ENCODE peak calls at places on chromosomes 13 and 19, in four cellular contexts. One of them, this sample, is unnamed.

GRCh38 chr13:57311009-57311586 is 144.1 kb downstream of the PRR20E start:
- DNase-seq in GM04504: no peak
- DNase-seq in small intestine: no peak
- DNase-seq in stimulated activated CD8-positive, alpha-beta memory T cell treated with anti-CD3 and anti-CD28 coated beads, Interleukin-12 subunit alpha, Interleukin-12 subunit beta, amount 100 ng/mL, for 4 hours: no peak
- DNase-seq in this sample: no peak

GRCh38 chr13:84481958-84482357 is 599.7 kb upstream of the SLITRK1 start:
- DNase-seq in GM04504: no peak
- DNase-seq in small intestine: no peak
- DNase-seq in stimulated activated CD8-positive, alpha-beta memory T cell treated with anti-CD3 and anti-CD28 coated beads, Interleukin-12 subunit alpha, Interleukin-12 subunit beta, amount 100 ng/mL, for 4 hours: no peak
- DNase-seq in this sample: no peak

GRCh38 chr19:45097776-45098520 is 5.0 kb downstream of the PPP1R37 start:
- DNase-seq in GM04504: peak
- DNase-seq in stimulated activated CD8-positive, alpha-beta memory T cell treated with anti-CD3 and anti-CD28 coated beads, Interleukin-12 subunit alpha, Interleukin-12 subunit beta, amount 100 ng/mL, for 4 hours: no peak
- DNase-seq in small intestine: peak
- DNase-seq in this sample: peak

GRCh38 chr19:54533476-54533875 is 30.8 kb downstream of the LAIR2 start:
- DNase-seq in stimulated activated CD8-positive, alpha-beta memory T cell treated with anti-CD3 and anti-CD28 coated beads, Interleukin-12 subunit alpha, Interleukin-12 subunit beta, amount 100 ng/mL, for 4 hours: no peak
- DNase-seq in small intestine: no peak
- DNase-seq in GM04504: no peak
- DNase-seq in this sample: no peak

GRCh38 chr19:16889429-16889882 is 657 bp downstream of the F2RL3 start:
- DNase-seq in GM04504: no peak
- DNase-seq in small intestine: no peak
- DNase-seq in stimulated activated CD8-positive, alpha-beta memory T cell treated with anti-CD3 and anti-CD28 coated beads, Interleukin-12 subunit alpha, Interleukin-12 subunit beta, amount 100 ng/mL, for 4 hours: no peak
- DNase-seq in this sample: peak

GRCh38 chr19:49261602-49262001 is 63.4 kb downstream of the SLC6A16 start:
- DNase-seq in small intestine: no peak
- DNase-seq in GM04504: no peak
- DNase-seq in stimulated activated CD8-positive, alpha-beta memory T cell treated with anti-CD3 and anti-CD28 coated beads, Interleukin-12 subunit alpha, Interleukin-12 subunit beta, amount 100 ng/mL, for 4 hours: no peak
- DNase-seq in this sample: no peak

GRCh38 chr13:88303157-88303556 is 632.0 kb downstream of the SLITRK5 start:
- DNase-seq in small intestine: no peak
- DNase-seq in stimulated activated CD8-positive, alpha-beta memory T cell treated with anti-CD3 and anti-CD28 coated beads, Interleukin-12 subunit alpha, Interleukin-12 subunit beta, amount 100 ng/mL, for 4 hours: no peak
- DNase-seq in GM04504: no peak
- DNase-seq in this sample: no peak

GRCh38 chr19:16497837-16498236 is 1.6 kb downstream of the C19orf44 start:
- DNase-seq in small intestine: no peak
- DNase-seq in GM04504: no peak
- DNase-seq in stimulated activated CD8-positive, alpha-beta memory T cell treated with anti-CD3 and anti-CD28 coated beads, Interleukin-12 subunit alpha, Interleukin-12 subunit beta, amount 100 ng/mL, for 4 hours: no peak
- DNase-seq in this sample: no peak

GRCh38 chr13:29591310-29591709 is 4.2 kb downstream of the SLC7A1 start:
- DNase-seq in stimulated activated CD8-positive, alpha-beta memory T cell treated with anti-CD3 and anti-CD28 coated beads, Interleukin-12 subunit alpha, Interleukin-12 subunit beta, amount 100 ng/mL, for 4 hours: no peak
- DNase-seq in small intestine: no peak
- DNase-seq in GM04504: no peak
- DNase-seq in this sample: peak

GRCh38 chr19:11448923-11449554 is 13.6 kb downstream of the PRKCSH start:
- DNase-seq in small intestine: no peak
- DNase-seq in stimulated activated CD8-positive, alpha-beta memory T cell treated with anti-CD3 and anti-CD28 coated beads, Interleukin-12 subunit alpha, Interleukin-12 subunit beta, amount 100 ng/mL, for 4 hours: no peak
- DNase-seq in GM04504: no peak
- DNase-seq in this sample: no peak

GRCh38 chr19:38090561-38090960 is 133.5 kb downstream of the DPF1 start:
- DNase-seq in GM04504: no peak
- DNase-seq in small intestine: no peak
- DNase-seq in stimulated activated CD8-positive, alpha-beta memory T cell treated with anti-CD3 and anti-CD28 coated beads, Interleukin-12 subunit alpha, Interleukin-12 subunit beta, amount 100 ng/mL, for 4 hours: no peak
- DNase-seq in this sample: no peak

GRCh38 chr13:22945321-22946226 is 235.2 kb upstream of the SGCG start:
- DNase-seq in small intestine: no peak
- DNase-seq in stimulated activated CD8-positive, alpha-beta memory T cell treated with anti-CD3 and anti-CD28 coated beads, Interleukin-12 subunit alpha, Interleukin-12 subunit beta, amount 100 ng/mL, for 4 hours: no peak
- DNase-seq in GM04504: no peak
- DNase-seq in this sample: no peak

GRCh38 chr19:21321996-21322395 is 7.2 kb downstream of the ZNF708 start:
- DNase-seq in stimulated activated CD8-positive, alpha-beta memory T cell treated with anti-CD3 and anti-CD28 coated beads, Interleukin-12 subunit alpha, Interleukin-12 subunit beta, amount 100 ng/mL, for 4 hours: no peak
- DNase-seq in small intestine: no peak
- DNase-seq in GM04504: no peak
- DNase-seq in this sample: no peak

GRCh38 chr19:35901055-35901644 is 810 bp upstream of the NFKBID start:
- DNase-seq in stimulated activated CD8-positive, alpha-beta memory T cell treated with anti-CD3 and anti-CD28 coated beads, Interleukin-12 subunit alpha, Interleukin-12 subunit beta, amount 100 ng/mL, for 4 hours: no peak
- DNase-seq in small intestine: no peak
- DNase-seq in GM04504: peak
- DNase-seq in this sample: peak

GRCh38 chr19:650121-650520 is 10.4 kb downstream of the FGF22 start:
- DNase-seq in GM04504: no peak
- DNase-seq in small intestine: no peak
- DNase-seq in stimulated activated CD8-positive, alpha-beta memory T cell treated with anti-CD3 and anti-CD28 coated beads, Interleukin-12 subunit alpha, Interleukin-12 subunit beta, amount 100 ng/mL, for 4 hours: no peak
- DNase-seq in this sample: no peak

GRCh38 chr19:47068246-47068645 is 19.8 kb upstream of the TMEM160 start:
- DNase-seq in stimulated activated CD8-positive, alpha-beta memory T cell treated with anti-CD3 and anti-CD28 coated beads, Interleukin-12 subunit alpha, Interleukin-12 subunit beta, amount 100 ng/mL, for 4 hours: no peak
- DNase-seq in GM04504: no peak
- DNase-seq in small intestine: no peak
- DNase-seq in this sample: no peak

GRCh38 chr13:113653264-113654174 is 4.5 kb downstream of the ATP4B start:
- DNase-seq in small intestine: no peak
- DNase-seq in stimulated activated CD8-positive, alpha-beta memory T cell treated with anti-CD3 and anti-CD28 coated beads, Interleukin-12 subunit alpha, Interleukin-12 subunit beta, amount 100 ng/mL, for 4 hours: no peak
- DNase-seq in GM04504: no peak
- DNase-seq in this sample: no peak

GRCh38 chr19:47275866-47276461 is 1.3 kb downstream of the INAFM1 start:
- DNase-seq in stimulated activated CD8-positive, alpha-beta memory T cell treated with anti-CD3 and anti-CD28 coated beads, Interleukin-12 subunit alpha, Interleukin-12 subunit beta, amount 100 ng/mL, for 4 hours: no peak
- DNase-seq in small intestine: no peak
- DNase-seq in GM04504: no peak
- DNase-seq in this sample: peak

GRCh38 chr19:2171349-2172145 is 7.8 kb downstream of the DOT1L start:
- DNase-seq in small intestine: peak
- DNase-seq in GM04504: no peak
- DNase-seq in stimulated activated CD8-positive, alpha-beta memory T cell treated with anti-CD3 and anti-CD28 coated beads, Interleukin-12 subunit alpha, Interleukin-12 subunit beta, amount 100 ng/mL, for 4 hours: peak
- DNase-seq in this sample: no peak

GRCh38 chr19:48443262-48443661 is 2.5 kb upstream of the GRWD1 start:
- DNase-seq in GM04504: no peak
- DNase-seq in stimulated activated CD8-positive, alpha-beta memory T cell treated with anti-CD3 and anti-CD28 coated beads, Interleukin-12 subunit alpha, Interleukin-12 subunit beta, amount 100 ng/mL, for 4 hours: no peak
- DNase-seq in small intestine: no peak
- DNase-seq in this sample: peak

GRCh38 chr13:40781717-40782116 is 7.7 kb upstream of the SLC25A15 start:
- DNase-seq in small intestine: no peak
- DNase-seq in stimulated activated CD8-positive, alpha-beta memory T cell treated with anti-CD3 and anti-CD28 coated beads, Interleukin-12 subunit alpha, Interleukin-12 subunit beta, amount 100 ng/mL, for 4 hours: no peak
- DNase-seq in GM04504: no peak
- DNase-seq in this sample: no peak

GRCh38 chr13:106534844-106535551 is 464 bp downstream of the EFNB2 start:
- DNase-seq in stimulated activated CD8-positive, alpha-beta memory T cell treated with anti-CD3 and anti-CD28 coated beads, Interleukin-12 subunit alpha, Interleukin-12 subunit beta, amount 100 ng/mL, for 4 hours: no peak
- DNase-seq in GM04504: no peak
- DNase-seq in small intestine: peak
- DNase-seq in this sample: peak

GRCh38 chr19:12789098-12789903 is 2.0 kb upstream of the JUNB start:
- DNase-seq in small intestine: peak
- DNase-seq in stimulated activated CD8-positive, alpha-beta memory T cell treated with anti-CD3 and anti-CD28 coated beads, Interleukin-12 subunit alpha, Interleukin-12 subunit beta, amount 100 ng/mL, for 4 hours: no peak
- DNase-seq in GM04504: no peak
- DNase-seq in this sample: peak

GRCh38 chr19:48403606-48404005 is 10.1 kb downstream of the GRIN2D start:
- DNase-seq in small intestine: peak
- DNase-seq in stimulated activated CD8-positive, alpha-beta memory T cell treated with anti-CD3 and anti-CD28 coated beads, Interleukin-12 subunit alpha, Interleukin-12 subunit beta, amount 100 ng/mL, for 4 hours: no peak
- DNase-seq in GM04504: no peak
- DNase-seq in this sample: peak

GRCh38 chr19:17447704-17448189 is 721 bp downstream of the TMEM221 start:
- DNase-seq in small intestine: no peak
- DNase-seq in GM04504: no peak
- DNase-seq in stimulated activated CD8-positive, alpha-beta memory T cell treated with anti-CD3 and anti-CD28 coated beads, Interleukin-12 subunit alpha, Interleukin-12 subunit beta, amount 100 ng/mL, for 4 hours: no peak
- DNase-seq in this sample: no peak

GRCh38 chr19:43809762-43810696 is 7.8 kb upstream of the LYPD5 start:
- DNase-seq in small intestine: peak
- DNase-seq in GM04504: no peak
- DNase-seq in stimulated activated CD8-positive, alpha-beta memory T cell treated with anti-CD3 and anti-CD28 coated beads, Interleukin-12 subunit alpha, Interleukin-12 subunit beta, amount 100 ng/mL, for 4 hours: no peak
- DNase-seq in this sample: peak

GRCh38 chr19:18099623-18099995 is 2.0 kb downstream of the MAST3 start:
- DNase-seq in stimulated activated CD8-positive, alpha-beta memory T cell treated with anti-CD3 and anti-CD28 coated beads, Interleukin-12 subunit alpha, Interleukin-12 subunit beta, amount 100 ng/mL, for 4 hours: no peak
- DNase-seq in GM04504: no peak
- DNase-seq in small intestine: no peak
- DNase-seq in this sample: no peak

GRCh38 chr13:24894277-24894971 is 130.5 kb downstream of the RNF17 start:
- DNase-seq in small intestine: no peak
- DNase-seq in stimulated activated CD8-positive, alpha-beta memory T cell treated with anti-CD3 and anti-CD28 coated beads, Interleukin-12 subunit alpha, Interleukin-12 subunit beta, amount 100 ng/mL, for 4 hours: no peak
- DNase-seq in GM04504: no peak
- DNase-seq in this sample: no peak

GRCh38 chr19:49481020-49481683 is 6.3 kb upstream of the RPL13A start:
- DNase-seq in GM04504: no peak
- DNase-seq in stimulated activated CD8-positive, alpha-beta memory T cell treated with anti-CD3 and anti-CD28 coated beads, Interleukin-12 subunit alpha, Interleukin-12 subunit beta, amount 100 ng/mL, for 4 hours: no peak
- DNase-seq in small intestine: no peak
- DNase-seq in this sample: no peak

GRCh38 chr13:113117335-113117872 is 5.2 kb upstream of the F10 start:
- DNase-seq in stimulated activated CD8-positive, alpha-beta memory T cell treated with anti-CD3 and anti-CD28 coated beads, Interleukin-12 subunit alpha, Interleukin-12 subunit beta, amount 100 ng/mL, for 4 hours: no peak
- DNase-seq in GM04504: no peak
- DNase-seq in small intestine: no peak
- DNase-seq in this sample: peak

GRCh38 chr13:49869514-49869913 is 66.6 kb downstream of the SPRYD7 start:
- DNase-seq in small intestine: no peak
- DNase-seq in stimulated activated CD8-positive, alpha-beta memory T cell treated with anti-CD3 and anti-CD28 coated beads, Interleukin-12 subunit alpha, Interleukin-12 subunit beta, amount 100 ng/mL, for 4 hours: no peak
- DNase-seq in GM04504: no peak
- DNase-seq in this sample: peak

GRCh38 chr13:32838985-32839384 is 177.2 kb upstream of the KL start:
- DNase-seq in stimulated activated CD8-positive, alpha-beta memory T cell treated with anti-CD3 and anti-CD28 coated beads, Interleukin-12 subunit alpha, Interleukin-12 subunit beta, amount 100 ng/mL, for 4 hours: no peak
- DNase-seq in GM04504: no peak
- DNase-seq in small intestine: peak
- DNase-seq in this sample: no peak

GRCh38 chr19:19563348-19563848 is 25.3 kb downstream of the CILP2 start:
- DNase-seq in GM04504: no peak
- DNase-seq in stimulated activated CD8-positive, alpha-beta memory T cell treated with anti-CD3 and anti-CD28 coated beads, Interleukin-12 subunit alpha, Interleukin-12 subunit beta, amount 100 ng/mL, for 4 hours: no peak
- DNase-seq in small intestine: no peak
- DNase-seq in this sample: no peak

GRCh38 chr19:6273701-6274601 is 5.8 kb downstream of the MLLT1 start:
- DNase-seq in GM04504: peak
- DNase-seq in small intestine: no peak
- DNase-seq in stimulated activated CD8-positive, alpha-beta memory T cell treated with anti-CD3 and anti-CD28 coated beads, Interleukin-12 subunit alpha, Interleukin-12 subunit beta, amount 100 ng/mL, for 4 hours: no peak
- DNase-seq in this sample: peak

GRCh38 chr19:45499196-45500180 is 1.2 kb downstream of the PPM1N start:
- DNase-seq in small intestine: peak
- DNase-seq in GM04504: no peak
- DNase-seq in stimulated activated CD8-positive, alpha-beta memory T cell treated with anti-CD3 and anti-CD28 coated beads, Interleukin-12 subunit alpha, Interleukin-12 subunit beta, amount 100 ng/mL, for 4 hours: peak
- DNase-seq in this sample: no peak

GRCh38 chr19:18007939-18008673 is at the start of gene ARRDC2:
- DNase-seq in GM04504: peak
- DNase-seq in stimulated activated CD8-positive, alpha-beta memory T cell treated with anti-CD3 and anti-CD28 coated beads, Interleukin-12 subunit alpha, Interleukin-12 subunit beta, amount 100 ng/mL, for 4 hours: peak
- DNase-seq in small intestine: peak
- DNase-seq in this sample: peak

GRCh38 chr13:98372886-98373285 is 195.8 kb upstream of the RNF113B start:
- DNase-seq in GM04504: peak
- DNase-seq in stimulated activated CD8-positive, alpha-beta memory T cell treated with anti-CD3 and anti-CD28 coated beads, Interleukin-12 subunit alpha, Interleukin-12 subunit beta, amount 100 ng/mL, for 4 hours: no peak
- DNase-seq in small intestine: no peak
- DNase-seq in this sample: peak